ENCODE peak calls at places on chromosomes 7 and 10, in five cellular contexts. J is breast epithelium, O is ovary, P is IMR-90, X is vagina. D is an unnamed sample. For H3K9me3, the result is how much of the 10 kb centered on the place peaks cover.

GRCh38 chr10:3324572-3324971 is 152.0 kb upstream of the PITRM1 start:
- DNase-seq in J (no peak), O (no peak), P (no peak), X (no peak), D (no peak)

GRCh38 chr7:112056409-112056808 is 149.8 kb downstream of the DOCK4 start:
- DNase-seq in J (no peak), O (no peak), P (peak), X (no peak), D (no peak)

GRCh38 chr7:121020243-121020642 is 31.7 kb downstream of the CPED1 start:
- DNase-seq in J (no peak), O (no peak), P (peak), X (no peak), D (no peak)

GRCh38 chr10:78750418-78750817 is 318.3 kb upstream of the ZMIZ1 start:
- DNase-seq in J (no peak), O (no peak), P (no peak), X (no peak), D (no peak)

GRCh38 chr10:42951486-42952251 is 125.2 kb upstream of the RET start:
- DNase-seq in J (peak), O (no peak), P (no peak), X (peak), D (peak)

GRCh38 chr10:78071140-78071856 is 37.6 kb downstream of the RPS24 start:
- DNase-seq in J (no peak), O (no peak), P (no peak), X (no peak), D (no peak)

GRCh38 chr7:28093617-28094232 is 86.9 kb downstream of the JAZF1 start:
- DNase-seq in J (no peak), O (peak), P (peak), X (no peak), D (peak)

GRCh38 chr7:130896051-130896881 is 162.3 kb upstream of the KLF14 start:
- DNase-seq in J (no peak), O (no peak), P (peak), X (peak), D (no peak)

GRCh38 chr7:116534790-116535189 is 10.0 kb downstream of the CAV1 start:
- DNase-seq in J (peak), O (no peak), P (no peak), X (no peak), D (no peak)

GRCh38 chr7:43764807-43765491 is 6.5 kb downstream of the BLVRA start:
- DNase-seq in J (no peak), O (no peak), P (peak), X (no peak), D (no peak)

GRCh38 chr7:41135511-41135910 is 567.4 kb downstream of the INHBA start:
- DNase-seq in J (no peak), O (no peak), P (no peak), X (no peak), D (no peak)
- H3K9me3 ChIP-seq in J (under half), O (under half), P (under half), X (under half), D (under half)

DNA sequence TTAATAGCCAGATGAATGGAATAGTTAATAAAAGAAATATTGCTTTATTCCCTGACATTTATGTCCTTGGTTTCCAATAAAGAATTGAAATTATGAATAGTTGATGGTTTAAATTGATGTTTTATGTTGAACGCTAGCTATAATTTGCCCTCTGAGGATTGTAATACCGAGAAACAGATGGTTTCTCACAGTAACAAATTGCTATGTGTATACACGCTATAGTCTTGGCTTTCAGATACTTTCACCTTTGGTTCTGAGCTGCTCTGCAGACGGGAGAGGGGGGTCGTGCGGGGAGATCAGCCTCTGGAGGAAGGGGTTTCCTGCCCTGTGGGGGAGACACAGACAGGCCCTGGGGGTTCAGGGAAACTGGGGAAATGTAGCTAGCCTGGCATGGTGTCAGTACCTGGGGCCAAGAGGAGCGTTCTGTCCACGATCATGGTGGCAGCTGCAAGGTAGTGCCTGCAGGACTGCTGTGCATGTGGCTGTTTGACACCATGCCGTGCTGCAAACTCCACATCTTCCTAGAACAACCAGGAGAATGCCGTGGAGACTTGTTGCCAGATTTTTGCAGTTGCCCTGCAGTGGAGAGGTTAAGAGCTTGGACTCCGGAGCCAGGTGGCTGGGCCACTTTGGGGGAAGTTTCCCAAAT is 167.7 kb downstream of the CUX1 start:
- DNase-seq in J (no peak), O (no peak), P (no peak), X (no peak), D (no peak)
- TF ChIP-seq POLR2A in J (no peak), O (no peak), P (no peak), X (no peak), D (no peak)

DNA sequence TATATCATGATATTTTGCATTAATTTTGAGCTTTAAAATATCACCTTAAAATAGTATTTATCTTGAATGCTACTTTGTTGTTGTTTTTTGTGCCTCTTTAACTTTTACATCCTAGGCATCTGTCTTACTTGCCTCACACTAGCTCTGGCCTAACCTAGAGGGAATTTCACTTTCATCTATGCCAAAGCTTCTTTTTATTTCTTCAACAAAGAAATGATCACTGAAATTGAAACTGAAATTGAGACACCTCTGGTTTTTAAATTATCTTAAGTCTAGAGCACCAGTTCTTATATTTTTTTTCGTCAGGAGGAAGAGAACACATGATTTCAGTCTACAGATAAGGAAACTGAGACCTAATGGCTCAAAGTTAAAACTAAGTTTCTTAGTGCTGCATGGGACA is 3.5 kb upstream of the SCIN start:
- DNase-seq in J (no peak), O (no peak), P (no peak), X (no peak), D (no peak)
- H3K9me3 ChIP-seq in J (under half), O (under half), P (under half), X (under half), D (under half)

GRCh38 chr7:151556592-151556991 is 36.9 kb upstream of the RHEB start:
- DNase-seq in J (no peak), O (no peak), P (no peak), X (no peak), D (no peak)

GRCh38 chr7:151560243-151560642 is 40.5 kb upstream of the RHEB start:
- DNase-seq in J (no peak), O (no peak), P (no peak), X (no peak), D (no peak)

GRCh38 chr7:151565541-151565940 is 45.8 kb upstream of the RHEB start:
- DNase-seq in J (no peak), O (no peak), P (peak), X (no peak), D (no peak)

GRCh38 chr7:151558575-151558974 is 38.9 kb upstream of the RHEB start:
- DNase-seq in J (no peak), O (no peak), P (peak), X (no peak), D (no peak)

DNA sequence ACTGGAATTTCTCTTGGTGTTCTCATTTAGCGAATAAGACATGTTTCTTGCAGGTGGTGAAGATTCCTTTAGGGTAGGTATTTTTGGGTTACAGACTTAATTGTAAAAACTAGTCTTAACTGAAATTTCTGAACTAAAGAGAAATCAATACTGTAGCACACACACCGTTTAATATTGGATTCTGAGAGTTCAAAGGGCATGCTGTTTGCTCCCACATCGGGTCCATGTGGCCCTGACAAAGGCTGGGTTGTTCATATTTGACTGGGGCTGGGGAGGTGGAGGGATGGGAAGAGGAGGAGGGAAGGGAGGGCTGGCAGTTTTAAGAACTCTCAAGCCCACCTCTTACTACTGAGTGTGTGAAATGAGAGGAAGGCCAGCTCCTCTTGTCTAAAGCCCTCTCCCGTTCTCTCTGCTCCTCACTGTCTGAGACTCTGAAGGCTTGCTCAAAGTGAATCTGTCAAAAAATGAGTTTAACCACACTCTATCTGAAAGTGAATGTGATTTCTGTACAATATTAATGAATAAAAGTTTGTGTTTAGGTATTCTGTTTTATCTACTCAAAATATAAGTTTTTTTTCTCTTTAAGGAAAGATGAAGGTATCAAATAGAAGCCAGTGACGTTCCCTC is 40.0 kb upstream of the RHEB start:
- DNase-seq in J (no peak), O (no peak), P (no peak), X (peak), D (no peak)
- TF ChIP-seq POLR2A in J (no peak), O (no peak), P (no peak), X (no peak), D (no peak)

GRCh38 chr10:131750171-131750895 is 150.5 kb upstream of the PPP2R2D start:
- DNase-seq in J (no peak), O (no peak), P (no peak), X (no peak), D (no peak)
- H3K9me3 ChIP-seq in J (under half), O (under half), P (under half), X (under half), D (under half)

GRCh38 chr7:12982178-12982577 is 294.7 kb downstream of the ARL4A start:
- DNase-seq in J (no peak), O (no peak), P (no peak), X (no peak), D (no peak)
- TF ChIP-seq POLR2A in J (no peak), O (no peak), P (no peak), X (no peak), D (no peak)

D was measured in suprapubic skin.